ENCODE peak calls at places on chromosomes 13 and 19, in ten cellular contexts. One of them, this sample, is unnamed.

GRCh38 chr19:54481326-54481930 is 8.3 kb upstream of the CDC42EP5 start:
- DNase-seq in Kasumi-1: peak; percentile 76
- DNase-seq in KBM-7: peak; percentile 67
- DNase-seq in anterior cingulate cortex: no peak
- DNase-seq in stimulated activated CD8-positive, alpha-beta memory T cell treated with anti-CD3 and anti-CD28 coated beads, Interleukin-15, amount 100 ng/mL, for 4 hours: no peak
- DNase-seq in HAP-1: peak; percentile 45
- DNase-seq in CD4-positive, CD25-positive, alpha-beta regulatory T cell: peak; percentile 30
- DNase-seq in effector CD4-positive, alpha-beta T cell: peak; percentile 35
- DNase-seq in HFFc6: no peak
- DNase-seq in breast epithelium: no peak
- DNase-seq in this sample: peak; percentile 85

GRCh38 chr13:113884821-113885220 is 20.9 kb upstream of the GAS6 start:
- DNase-seq in Kasumi-1: no peak
- DNase-seq in KBM-7: no peak
- DNase-seq in anterior cingulate cortex: no peak
- DNase-seq in stimulated activated CD8-positive, alpha-beta memory T cell treated with anti-CD3 and anti-CD28 coated beads, Interleukin-15, amount 100 ng/mL, for 4 hours: no peak
- DNase-seq in HAP-1: no peak
- DNase-seq in CD4-positive, CD25-positive, alpha-beta regulatory T cell: no peak
- DNase-seq in effector CD4-positive, alpha-beta T cell: no peak
- DNase-seq in HFFc6: no peak
- DNase-seq in breast epithelium: no peak
- DNase-seq in this sample: no peak

GRCh38 chr19:17125052-17125727 is 49.6 kb downstream of the MYO9B start:
- DNase-seq in Kasumi-1: no peak
- DNase-seq in KBM-7: no peak
- DNase-seq in anterior cingulate cortex: no peak
- DNase-seq in stimulated activated CD8-positive, alpha-beta memory T cell treated with anti-CD3 and anti-CD28 coated beads, Interleukin-15, amount 100 ng/mL, for 4 hours: no peak
- DNase-seq in HAP-1: no peak
- DNase-seq in CD4-positive, CD25-positive, alpha-beta regulatory T cell: no peak
- DNase-seq in effector CD4-positive, alpha-beta T cell: peak; percentile 42
- DNase-seq in HFFc6: no peak
- DNase-seq in breast epithelium: peak; percentile 45
- DNase-seq in this sample: no peak

GRCh38 chr13:42283574-42283973 is 11.6 kb downstream of the AKAP11 start:
- DNase-seq in Kasumi-1: no peak
- DNase-seq in KBM-7: no peak
- DNase-seq in anterior cingulate cortex: no peak
- DNase-seq in stimulated activated CD8-positive, alpha-beta memory T cell treated with anti-CD3 and anti-CD28 coated beads, Interleukin-15, amount 100 ng/mL, for 4 hours: no peak
- DNase-seq in HAP-1: no peak
- DNase-seq in CD4-positive, CD25-positive, alpha-beta regulatory T cell: no peak
- DNase-seq in effector CD4-positive, alpha-beta T cell: no peak
- DNase-seq in HFFc6: no peak
- DNase-seq in breast epithelium: no peak
- DNase-seq in this sample: peak; percentile 37

GRCh38 chr19:48728882-48729645 is 9.5 kb upstream of the MAMSTR start:
- DNase-seq in Kasumi-1: no peak
- DNase-seq in KBM-7: no peak
- DNase-seq in anterior cingulate cortex: no peak
- DNase-seq in stimulated activated CD8-positive, alpha-beta memory T cell treated with anti-CD3 and anti-CD28 coated beads, Interleukin-15, amount 100 ng/mL, for 4 hours: no peak
- DNase-seq in HAP-1: no peak
- DNase-seq in CD4-positive, CD25-positive, alpha-beta regulatory T cell: no peak
- DNase-seq in effector CD4-positive, alpha-beta T cell: no peak
- DNase-seq in HFFc6: no peak
- DNase-seq in breast epithelium: no peak
- DNase-seq in this sample: no peak

GRCh38 chr19:2167896-2168618 is 4.3 kb downstream of the DOT1L start:
- DNase-seq in Kasumi-1: peak; percentile 91
- DNase-seq in KBM-7: peak; percentile 87
- DNase-seq in anterior cingulate cortex: no peak
- DNase-seq in stimulated activated CD8-positive, alpha-beta memory T cell treated with anti-CD3 and anti-CD28 coated beads, Interleukin-15, amount 100 ng/mL, for 4 hours: peak; percentile 13
- DNase-seq in HAP-1: no peak
- DNase-seq in CD4-positive, CD25-positive, alpha-beta regulatory T cell: no peak
- DNase-seq in effector CD4-positive, alpha-beta T cell: no peak
- DNase-seq in HFFc6: peak; percentile 55
- DNase-seq in breast epithelium: no peak
- DNase-seq in this sample: no peak

GRCh38 chr13:48817166-48817802 is 158.4 kb upstream of the FNDC3A start:
- DNase-seq in Kasumi-1: no peak
- DNase-seq in KBM-7: no peak
- DNase-seq in anterior cingulate cortex: no peak
- DNase-seq in stimulated activated CD8-positive, alpha-beta memory T cell treated with anti-CD3 and anti-CD28 coated beads, Interleukin-15, amount 100 ng/mL, for 4 hours: no peak
- DNase-seq in HAP-1: no peak
- DNase-seq in CD4-positive, CD25-positive, alpha-beta regulatory T cell: no peak
- DNase-seq in effector CD4-positive, alpha-beta T cell: no peak
- DNase-seq in HFFc6: no peak
- DNase-seq in breast epithelium: no peak
- DNase-seq in this sample: no peak

GRCh38 chr19:37997911-37998344 is 90.9 kb downstream of the SIPA1L3 start:
- DNase-seq in Kasumi-1: no peak
- DNase-seq in KBM-7: no peak
- DNase-seq in anterior cingulate cortex: no peak
- DNase-seq in stimulated activated CD8-positive, alpha-beta memory T cell treated with anti-CD3 and anti-CD28 coated beads, Interleukin-15, amount 100 ng/mL, for 4 hours: no peak
- DNase-seq in HAP-1: no peak
- DNase-seq in CD4-positive, CD25-positive, alpha-beta regulatory T cell: no peak
- DNase-seq in effector CD4-positive, alpha-beta T cell: no peak
- DNase-seq in HFFc6: peak; percentile 96
- DNase-seq in breast epithelium: no peak
- DNase-seq in this sample: no peak

GRCh38 chr19:3527250-3527910 is 11.6 kb upstream of the TEKTIP1 start:
- DNase-seq in Kasumi-1: no peak
- DNase-seq in KBM-7: no peak
- DNase-seq in anterior cingulate cortex: no peak
- DNase-seq in stimulated activated CD8-positive, alpha-beta memory T cell treated with anti-CD3 and anti-CD28 coated beads, Interleukin-15, amount 100 ng/mL, for 4 hours: no peak
- DNase-seq in HAP-1: no peak
- DNase-seq in CD4-positive, CD25-positive, alpha-beta regulatory T cell: no peak
- DNase-seq in effector CD4-positive, alpha-beta T cell: no peak
- DNase-seq in HFFc6: no peak
- DNase-seq in breast epithelium: no peak
- DNase-seq in this sample: no peak

GRCh38 chr13:95020298-95020987 is 280.8 kb downstream of the ABCC4 start:
- DNase-seq in Kasumi-1: no peak
- DNase-seq in KBM-7: no peak
- DNase-seq in anterior cingulate cortex: no peak
- DNase-seq in stimulated activated CD8-positive, alpha-beta memory T cell treated with anti-CD3 and anti-CD28 coated beads, Interleukin-15, amount 100 ng/mL, for 4 hours: no peak
- DNase-seq in HAP-1: no peak
- DNase-seq in CD4-positive, CD25-positive, alpha-beta regulatory T cell: no peak
- DNase-seq in effector CD4-positive, alpha-beta T cell: no peak
- DNase-seq in HFFc6: peak; percentile 11
- DNase-seq in breast epithelium: no peak
- DNase-seq in this sample: no peak

GRCh38 chr19:36169084-36169760 is 17.0 kb upstream of the COX7A1 start:
- DNase-seq in Kasumi-1: no peak
- DNase-seq in KBM-7: no peak
- DNase-seq in anterior cingulate cortex: no peak
- DNase-seq in stimulated activated CD8-positive, alpha-beta memory T cell treated with anti-CD3 and anti-CD28 coated beads, Interleukin-15, amount 100 ng/mL, for 4 hours: no peak
- DNase-seq in HAP-1: peak; percentile 80
- DNase-seq in CD4-positive, CD25-positive, alpha-beta regulatory T cell: no peak
- DNase-seq in effector CD4-positive, alpha-beta T cell: no peak
- DNase-seq in HFFc6: no peak
- DNase-seq in breast epithelium: no peak
- DNase-seq in this sample: peak; percentile 90

GRCh38 chr13:111359237-111359915 is 38.9 kb downstream of the TEX29 start:
- DNase-seq in Kasumi-1: no peak
- DNase-seq in KBM-7: no peak
- DNase-seq in anterior cingulate cortex: no peak
- DNase-seq in stimulated activated CD8-positive, alpha-beta memory T cell treated with anti-CD3 and anti-CD28 coated beads, Interleukin-15, amount 100 ng/mL, for 4 hours: no peak
- DNase-seq in HAP-1: no peak
- DNase-seq in CD4-positive, CD25-positive, alpha-beta regulatory T cell: no peak
- DNase-seq in effector CD4-positive, alpha-beta T cell: no peak
- DNase-seq in HFFc6: peak; percentile 33
- DNase-seq in breast epithelium: no peak
- DNase-seq in this sample: no peak

GRCh38 chr19:17205237-17206140 is 9.7 kb upstream of the USE1 start:
- DNase-seq in Kasumi-1: no peak
- DNase-seq in KBM-7: peak; percentile 63
- DNase-seq in anterior cingulate cortex: peak; percentile 4
- DNase-seq in stimulated activated CD8-positive, alpha-beta memory T cell treated with anti-CD3 and anti-CD28 coated beads, Interleukin-15, amount 100 ng/mL, for 4 hours: no peak
- DNase-seq in HAP-1: peak; percentile 28
- DNase-seq in CD4-positive, CD25-positive, alpha-beta regulatory T cell: peak; percentile 30
- DNase-seq in effector CD4-positive, alpha-beta T cell: peak; percentile 32
- DNase-seq in HFFc6: peak; percentile 49
- DNase-seq in breast epithelium: peak; percentile 60
- DNase-seq in this sample: peak; percentile 3

GRCh38 chr13:114151565-114152284 is 19.3 kb upstream of the RASA3 start:
- DNase-seq in Kasumi-1: no peak
- DNase-seq in KBM-7: no peak
- DNase-seq in anterior cingulate cortex: no peak
- DNase-seq in stimulated activated CD8-positive, alpha-beta memory T cell treated with anti-CD3 and anti-CD28 coated beads, Interleukin-15, amount 100 ng/mL, for 4 hours: no peak
- DNase-seq in HAP-1: no peak
- DNase-seq in CD4-positive, CD25-positive, alpha-beta regulatory T cell: no peak
- DNase-seq in effector CD4-positive, alpha-beta T cell: no peak
- DNase-seq in HFFc6: no peak
- DNase-seq in breast epithelium: peak; percentile 80
- DNase-seq in this sample: no peak

GRCh38 chr13:96650301-96650886 is 343.9 kb downstream of the OXGR1 start:
- DNase-seq in Kasumi-1: no peak
- DNase-seq in KBM-7: no peak
- DNase-seq in anterior cingulate cortex: no peak
- DNase-seq in stimulated activated CD8-positive, alpha-beta memory T cell treated with anti-CD3 and anti-CD28 coated beads, Interleukin-15, amount 100 ng/mL, for 4 hours: no peak
- DNase-seq in HAP-1: no peak
- DNase-seq in CD4-positive, CD25-positive, alpha-beta regulatory T cell: no peak
- DNase-seq in effector CD4-positive, alpha-beta T cell: no peak
- DNase-seq in HFFc6: no peak
- DNase-seq in breast epithelium: no peak
- DNase-seq in this sample: no peak

GRCh38 chr13:60066206-60066605 is 97.5 kb downstream of the DIAPH3 start:
- DNase-seq in Kasumi-1: no peak
- DNase-seq in KBM-7: no peak
- DNase-seq in anterior cingulate cortex: no peak
- DNase-seq in stimulated activated CD8-positive, alpha-beta memory T cell treated with anti-CD3 and anti-CD28 coated beads, Interleukin-15, amount 100 ng/mL, for 4 hours: no peak
- DNase-seq in HAP-1: no peak
- DNase-seq in CD4-positive, CD25-positive, alpha-beta regulatory T cell: no peak
- DNase-seq in effector CD4-positive, alpha-beta T cell: no peak
- DNase-seq in HFFc6: no peak
- DNase-seq in breast epithelium: no peak
- DNase-seq in this sample: no peak

GRCh38 chr13:45295536-45295935 is 45.4 kb downstream of the TPT1 start:
- DNase-seq in Kasumi-1: no peak
- DNase-seq in KBM-7: no peak
- DNase-seq in anterior cingulate cortex: no peak
- DNase-seq in stimulated activated CD8-positive, alpha-beta memory T cell treated with anti-CD3 and anti-CD28 coated beads, Interleukin-15, amount 100 ng/mL, for 4 hours: no peak
- DNase-seq in HAP-1: no peak
- DNase-seq in CD4-positive, CD25-positive, alpha-beta regulatory T cell: no peak
- DNase-seq in effector CD4-positive, alpha-beta T cell: no peak
- DNase-seq in HFFc6: no peak
- DNase-seq in breast epithelium: no peak
- DNase-seq in this sample: no peak

GRCh38 chr13:78147905-78148304 is 229.3 kb upstream of the EDNRB start:
- DNase-seq in Kasumi-1: no peak
- DNase-seq in KBM-7: no peak
- DNase-seq in anterior cingulate cortex: no peak
- DNase-seq in stimulated activated CD8-positive, alpha-beta memory T cell treated with anti-CD3 and anti-CD28 coated beads, Interleukin-15, amount 100 ng/mL, for 4 hours: no peak
- DNase-seq in HAP-1: no peak
- DNase-seq in CD4-positive, CD25-positive, alpha-beta regulatory T cell: no peak
- DNase-seq in effector CD4-positive, alpha-beta T cell: no peak
- DNase-seq in HFFc6: peak; percentile 70
- DNase-seq in breast epithelium: no peak
- DNase-seq in this sample: no peak

GRCh38 chr13:102912599-102912998 is 66.8 kb downstream of the ERCC5 start:
- DNase-seq in Kasumi-1: no peak
- DNase-seq in KBM-7: no peak
- DNase-seq in anterior cingulate cortex: no peak
- DNase-seq in stimulated activated CD8-positive, alpha-beta memory T cell treated with anti-CD3 and anti-CD28 coated beads, Interleukin-15, amount 100 ng/mL, for 4 hours: no peak
- DNase-seq in HAP-1: no peak
- DNase-seq in CD4-positive, CD25-positive, alpha-beta regulatory T cell: no peak
- DNase-seq in effector CD4-positive, alpha-beta T cell: no peak
- DNase-seq in HFFc6: no peak
- DNase-seq in breast epithelium: no peak
- DNase-seq in this sample: no peak

GRCh38 chr19:47613165-47614146 is 4.5 kb downstream of the BICRA start:
- DNase-seq in Kasumi-1: no peak
- DNase-seq in KBM-7: peak; percentile 44
- DNase-seq in anterior cingulate cortex: no peak
- DNase-seq in stimulated activated CD8-positive, alpha-beta memory T cell treated with anti-CD3 and anti-CD28 coated beads, Interleukin-15, amount 100 ng/mL, for 4 hours: no peak
- DNase-seq in HAP-1: no peak
- DNase-seq in CD4-positive, CD25-positive, alpha-beta regulatory T cell: no peak
- DNase-seq in effector CD4-positive, alpha-beta T cell: no peak
- DNase-seq in HFFc6: peak; percentile 60
- DNase-seq in breast epithelium: peak; percentile 30
- DNase-seq in this sample: no peak

GRCh38 chr13:113879506-113880360 is 15.9 kb upstream of the GAS6 start:
- DNase-seq in Kasumi-1: no peak
- DNase-seq in KBM-7: no peak
- DNase-seq in anterior cingulate cortex: no peak
- DNase-seq in stimulated activated CD8-positive, alpha-beta memory T cell treated with anti-CD3 and anti-CD28 coated beads, Interleukin-15, amount 100 ng/mL, for 4 hours: no peak
- DNase-seq in HAP-1: no peak
- DNase-seq in CD4-positive, CD25-positive, alpha-beta regulatory T cell: no peak
- DNase-seq in effector CD4-positive, alpha-beta T cell: no peak
- DNase-seq in HFFc6: no peak
- DNase-seq in breast epithelium: no peak
- DNase-seq in this sample: no peak

GRCh38 chr13:50119593-50119992 is 104.3 kb downstream of the KCNRG start:
- DNase-seq in Kasumi-1: no peak
- DNase-seq in KBM-7: no peak
- DNase-seq in anterior cingulate cortex: no peak
- DNase-seq in stimulated activated CD8-positive, alpha-beta memory T cell treated with anti-CD3 and anti-CD28 coated beads, Interleukin-15, amount 100 ng/mL, for 4 hours: no peak
- DNase-seq in HAP-1: no peak
- DNase-seq in CD4-positive, CD25-positive, alpha-beta regulatory T cell: no peak
- DNase-seq in effector CD4-positive, alpha-beta T cell: no peak
- DNase-seq in HFFc6: no peak
- DNase-seq in breast epithelium: no peak
- DNase-seq in this sample: peak; percentile 31

GRCh38 chr19:33883869-33884519 is 87.3 kb downstream of the KCTD15 start:
- DNase-seq in Kasumi-1: no peak
- DNase-seq in KBM-7: no peak
- DNase-seq in anterior cingulate cortex: no peak
- DNase-seq in stimulated activated CD8-positive, alpha-beta memory T cell treated with anti-CD3 and anti-CD28 coated beads, Interleukin-15, amount 100 ng/mL, for 4 hours: no peak
- DNase-seq in HAP-1: no peak
- DNase-seq in CD4-positive, CD25-positive, alpha-beta regulatory T cell: no peak
- DNase-seq in effector CD4-positive, alpha-beta T cell: no peak
- DNase-seq in HFFc6: no peak
- DNase-seq in breast epithelium: no peak
- DNase-seq in this sample: peak; percentile 41

GRCh38 chr19:16976471-16976870 is 50.1 kb downstream of the CPAMD8 start:
- DNase-seq in Kasumi-1: no peak
- DNase-seq in KBM-7: no peak
- DNase-seq in anterior cingulate cortex: no peak
- DNase-seq in stimulated activated CD8-positive, alpha-beta memory T cell treated with anti-CD3 and anti-CD28 coated beads, Interleukin-15, amount 100 ng/mL, for 4 hours: no peak
- DNase-seq in HAP-1: no peak
- DNase-seq in CD4-positive, CD25-positive, alpha-beta regulatory T cell: no peak
- DNase-seq in effector CD4-positive, alpha-beta T cell: no peak
- DNase-seq in HFFc6: no peak
- DNase-seq in breast epithelium: no peak
- DNase-seq in this sample: no peak

GRCh38 chr19:49664171-49665070 is 1.2 kb downstream of the IRF3 start:
- DNase-seq in Kasumi-1: peak; percentile 68
- DNase-seq in KBM-7: peak; percentile 80
- DNase-seq in anterior cingulate cortex: peak; percentile 69
- DNase-seq in stimulated activated CD8-positive, alpha-beta memory T cell treated with anti-CD3 and anti-CD28 coated beads, Interleukin-15, amount 100 ng/mL, for 4 hours: peak; percentile 77
- DNase-seq in HAP-1: peak; percentile 75
- DNase-seq in CD4-positive, CD25-positive, alpha-beta regulatory T cell: peak; percentile 89
- DNase-seq in effector CD4-positive, alpha-beta T cell: peak; percentile 90
- DNase-seq in HFFc6: peak; percentile 79
- DNase-seq in breast epithelium: peak; percentile 85
- DNase-seq in this sample: peak; percentile 93

GRCh38 chr13:66943530-66943929 is 286.6 kb downstream of the PCDH9 start:
- DNase-seq in Kasumi-1: no peak
- DNase-seq in KBM-7: no peak
- DNase-seq in anterior cingulate cortex: no peak
- DNase-seq in stimulated activated CD8-positive, alpha-beta memory T cell treated with anti-CD3 and anti-CD28 coated beads, Interleukin-15, amount 100 ng/mL, for 4 hours: no peak
- DNase-seq in HAP-1: peak; percentile 36
- DNase-seq in CD4-positive, CD25-positive, alpha-beta regulatory T cell: no peak
- DNase-seq in effector CD4-positive, alpha-beta T cell: no peak
- DNase-seq in HFFc6: no peak
- DNase-seq in breast epithelium: no peak
- DNase-seq in this sample: no peak

GRCh38 chr19:39413269-39413902 is 917 bp downstream of the PLEKHG2 start:
- DNase-seq in Kasumi-1: peak; percentile 39
- DNase-seq in KBM-7: no peak
- DNase-seq in anterior cingulate cortex: no peak
- DNase-seq in stimulated activated CD8-positive, alpha-beta memory T cell treated with anti-CD3 and anti-CD28 coated beads, Interleukin-15, amount 100 ng/mL, for 4 hours: no peak
- DNase-seq in HAP-1: peak; percentile 62
- DNase-seq in CD4-positive, CD25-positive, alpha-beta regulatory T cell: peak; percentile 48
- DNase-seq in effector CD4-positive, alpha-beta T cell: peak; percentile 33
- DNase-seq in HFFc6: no peak
- DNase-seq in breast epithelium: peak; percentile 61
- DNase-seq in this sample: peak; percentile 52

GRCh38 chr13:50580684-50581305 is 262.7 kb downstream of the DLEU7 start:
- DNase-seq in Kasumi-1: no peak
- DNase-seq in KBM-7: no peak
- DNase-seq in anterior cingulate cortex: no peak
- DNase-seq in stimulated activated CD8-positive, alpha-beta memory T cell treated with anti-CD3 and anti-CD28 coated beads, Interleukin-15, amount 100 ng/mL, for 4 hours: no peak
- DNase-seq in HAP-1: no peak
- DNase-seq in CD4-positive, CD25-positive, alpha-beta regulatory T cell: no peak
- DNase-seq in effector CD4-positive, alpha-beta T cell: no peak
- DNase-seq in HFFc6: peak; percentile 8
- DNase-seq in breast epithelium: no peak
- DNase-seq in this sample: no peak